ENCODE peak calls at places on chromosomes 3 and 15, in seven cellular contexts. D is stomach, G is transverse colon, N is HCT116, F is spleen, O is SK-N-SH, I is GM12891. Y is an unnamed sample.
A peak's percentile ranks its signal among the peaks of the same experiment; 100 is the strongest.

GRCh38 chr15:63465104-63465503 is 39.3 kb upstream of the USP3 start:
- DNase-seq in I (no peak), N (no peak), G (no peak), O (no peak), F (no peak), D (no peak), Y (no peak)

GRCh38 chr3:71111784-71112440 is 471.6 kb downstream of the FOXP1 start:
- DNase-seq in D (no peak), I (no peak), O (no peak), F (no peak), N (peak; percentile 4), G (no peak), Y (no peak)

GRCh38 chr15:45705510-45706473 is 71.0 kb downstream of the SQOR start:
- DNase-seq in D (peak; percentile 80), G (peak; percentile 83), I (peak; percentile 45), O (peak; percentile 82), N (peak; percentile 71), F (peak; percentile 86), Y (peak; percentile 67)

GRCh38 chr15:81492303-81492702 is 118.3 kb upstream of the TMC3 start:
- DNase-seq in D (no peak), N (no peak), G (no peak), O (no peak), I (no peak), F (no peak), Y (peak; percentile 26)

GRCh38 chr15:85689729-85690128 is 105.0 kb downstream of the KLHL25 start:
- DNase-seq in N (no peak), O (no peak), F (peak; percentile 90), D (peak; percentile 54), I (no peak), G (peak; percentile 56), Y (peak; percentile 30)

GRCh38 chr3:157199841-157200240 is 39.9 kb upstream of the CCNL1 start:
- DNase-seq in F (no peak), G (no peak), O (no peak), N (no peak), I (no peak), D (no peak), Y (no peak)

GRCh38 chr3:161413127-161413854 is 42.0 kb upstream of the SPTSSB start:
- DNase-seq in F (no peak), G (no peak), D (peak; percentile 71), I (no peak), O (no peak), N (no peak), Y (peak; percentile 76)

GRCh38 chr3:161859870-161860450 is 363.4 kb downstream of the OTOL1 start:
- DNase-seq in F (no peak), N (no peak), I (no peak), D (no peak), G (no peak), O (no peak), Y (no peak)

GRCh38 chr15:88115529-88116152 is 140.9 kb downstream of the NTRK3 start:
- DNase-seq in G (peak; percentile 42), I (no peak), O (no peak), F (no peak), N (no peak), D (no peak), Y (no peak)

GRCh38 chr3:160697628-160698382 is 20.8 kb downstream of the ARL14 start:
- DNase-seq in N (no peak), F (no peak), G (no peak), I (no peak), O (no peak), D (no peak), Y (no peak)

GRCh38 chr15:65344214-65344908 is 33.4 kb downstream of the IGDCC3 start:
- DNase-seq in O (peak; percentile 23), N (no peak), F (peak; percentile 34), I (no peak), G (peak; percentile 15), D (no peak), Y (no peak)

GRCh38 chr3:193842832-193843446 is 249.9 kb downstream of the OPA1 start:
- DNase-seq in F (no peak), G (peak; percentile 37), I (no peak), D (no peak), N (no peak), O (no peak), Y (no peak)

GRCh38 chr3:193845144-193845543 is 252.1 kb downstream of the OPA1 start:
- DNase-seq in G (no peak), I (no peak), N (no peak), O (no peak), F (no peak), D (no peak), Y (no peak)

GRCh38 chr3:193844472-193844871 is 251.5 kb downstream of the OPA1 start:
- DNase-seq in D (no peak), I (no peak), G (no peak), O (no peak), F (no peak), N (no peak), Y (no peak)

GRCh38 chr3:193842029-193842782 is 249.2 kb downstream of the OPA1 start:
- DNase-seq in G (peak; percentile 23), I (peak; percentile 28), N (no peak), F (no peak), D (peak; percentile 64), O (no peak), Y (no peak)

GRCh38 chr3:193843447-193844301 is 250.7 kb downstream of the OPA1 start:
- DNase-seq in I (no peak), D (peak; percentile 71), G (peak; percentile 65), O (no peak), N (no peak), F (no peak), Y (no peak)
- TF ChIP-seq POLR2AphosphoS5 in I (no peak), D (peak; percentile 62), G (no peak), O (no peak), N (no peak), F (no peak), Y (no peak)

GRCh38 chr15:77026501-77027110 is 31.7 kb downstream of the PSTPIP1 start:
- DNase-seq in F (peak; percentile 67), G (peak; percentile 3), D (no peak), I (no peak), N (no peak), O (peak; percentile 24), Y (no peak)

GRCh38 chr15:77027111-77027696 is 32.3 kb downstream of the PSTPIP1 start:
- DNase-seq in D (no peak), I (no peak), G (no peak), F (no peak), O (peak; percentile 23), N (no peak), Y (peak; percentile 30)

GRCh38 chr15:77028451-77029165 is 33.7 kb downstream of the PSTPIP1 start:
- DNase-seq in G (peak; percentile 12), O (peak; percentile 20), D (peak; percentile 19), N (no peak), F (peak; percentile 69), I (no peak), Y (peak; percentile 25)

GRCh38 chr15:77029166-77030041 is 34.5 kb downstream of the PSTPIP1 start:
- DNase-seq in I (no peak), D (peak; percentile 25), G (peak; percentile 59), F (peak; percentile 68), N (no peak), O (peak; percentile 24), Y (peak; percentile 41)

GRCh38 chr15:77027697-77028450 is 32.9 kb downstream of the PSTPIP1 start:
- DNase-seq in I (no peak), F (peak; percentile 79), G (peak; percentile 10), D (no peak), N (no peak), O (peak; percentile 32), Y (no peak)
- TF ChIP-seq POLR2AphosphoS5 in I (no peak), F (no peak), G (no peak), D (no peak), N (no peak), O (no peak), Y (no peak)

GRCh38 chr15:39931615-39932014 is 2.3 kb upstream of the EIF2AK4 start:
- DNase-seq in N (no peak), F (no peak), G (no peak), D (no peak), I (no peak), O (no peak), Y (no peak)
- TF ChIP-seq POLR2AphosphoS5 in N (no peak), F (no peak), G (no peak), D (no peak), I (no peak), O (no peak), Y (no peak)

GRCh38 chr3:171301002-171301401 is 159.2 kb downstream of the TNIK start:
- DNase-seq in F (no peak), D (no peak), I (no peak), G (no peak), N (no peak), O (no peak), Y (no peak)
- TF ChIP-seq POLR2AphosphoS5 in F (no peak), D (no peak), I (no peak), G (no peak), N (no peak), O (no peak), Y (no peak)

DNA sequence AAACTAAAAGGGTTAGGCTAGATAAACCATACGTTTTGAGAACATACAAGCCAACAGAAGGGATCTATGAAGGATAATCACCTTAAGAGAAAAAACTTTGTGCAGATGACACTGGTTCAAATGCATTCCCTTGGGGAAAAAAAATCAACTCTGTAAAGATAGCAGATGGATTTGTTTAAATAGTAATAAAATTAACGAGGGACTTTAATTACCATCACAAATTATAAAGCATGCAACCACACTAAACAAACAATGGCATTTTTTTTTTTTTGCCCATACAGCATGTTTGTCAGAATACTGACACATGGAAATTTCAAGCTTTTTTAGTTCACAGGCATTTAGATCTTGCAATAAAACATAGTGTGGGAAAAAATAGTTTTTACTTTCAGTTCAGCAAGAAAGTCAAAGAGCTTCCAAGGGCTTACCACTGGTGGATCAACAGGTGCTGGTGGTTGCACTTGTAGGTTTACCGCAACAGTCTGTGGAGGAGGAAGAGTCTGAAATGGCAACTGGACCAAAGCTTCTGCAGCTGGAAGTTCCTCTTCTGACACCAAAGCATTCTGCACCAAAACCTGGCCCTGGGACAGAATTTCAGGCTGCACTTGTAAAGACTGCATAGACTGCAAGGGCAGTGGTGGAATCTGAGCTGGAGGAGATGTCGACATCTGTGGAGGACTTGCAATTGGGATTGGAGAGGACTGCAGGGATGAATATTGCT is 53.1 kb downstream of the PHC3 start:
- DNase-seq in I (peak; percentile 17), O (no peak), F (no peak), G (peak; percentile 48), D (no peak), N (no peak), Y (no peak)
- TF ChIP-seq POLR2AphosphoS5 in I (no peak), O (no peak), F (peak; percentile 63), G (no peak), D (no peak), N (no peak), Y (no peak)

Y was measured in breast epithelium.